ENCODE peak calls at places on chromosomes 11 and 22, in seven cellular contexts. H is A549, I is right lobe of liver, G is IMR-90, U is stomach, B is NB4, S is adrenal gland. J is an unnamed sample.

GRCh38 chr11:93169950-93170561 is 27.7 kb downstream of the SLC36A4 start:
- DNase-seq in G (peak; percentile 62), H (no peak), S (no peak), I (no peak), B (peak; percentile 17), U (no peak), J (peak; percentile 4)

GRCh38 chr11:128467610-128468041 is 119.7 kb downstream of the ETS1 start:
- DNase-seq in S (no peak), G (peak; percentile 100), B (no peak), I (no peak), H (peak; percentile 43), U (no peak), J (no peak)

GRCh38 chr11:121741316-121741715 is 288.5 kb upstream of the SORL1-AS1 start:
- DNase-seq in S (no peak), I (no peak), G (peak; percentile 32), B (no peak), U (no peak), H (no peak), J (no peak)

GRCh38 chr22:26579331-26579886 is 10.5 kb downstream of the TPST2 start:
- DNase-seq in G (no peak), I (no peak), H (no peak), B (peak; percentile 83), U (peak; percentile 35), S (no peak), J (peak; percentile 16)

GRCh38 chr11:61966673-61967176 is 709 bp downstream of the FTH1 start:
- DNase-seq in U (no peak), G (no peak), B (peak; percentile 61), I (peak; percentile 56), H (no peak), S (peak; percentile 47), J (peak; percentile 93)

GRCh38 chr11:12952094-12952493 is 57.0 kb upstream of the RASSF10 start:
- DNase-seq in G (no peak), B (no peak), U (no peak), S (no peak), H (no peak), I (no peak), J (no peak)

GRCh38 chr11:11605181-11605580 is 16.6 kb downstream of the GALNT18 start:
- DNase-seq in S (no peak), G (no peak), H (no peak), B (no peak), U (no peak), I (no peak), J (no peak)

GRCh38 chr11:61392991-61393595 is 706 bp downstream of the TMEM216 start:
- DNase-seq in G (peak; percentile 34), S (no peak), U (no peak), I (no peak), H (peak; percentile 35), B (peak; percentile 69), J (peak; percentile 50)

GRCh38 chr11:8080674-8081590 is at the start of gene TUB:
- DNase-seq in G (no peak), H (peak; percentile 65), I (no peak), S (no peak), U (peak; percentile 26), B (no peak), J (no peak)

GRCh38 chr11:117875397-117876048 is 935 bp downstream of the FXYD6 start:
- DNase-seq in S (peak; percentile 32), U (no peak), I (no peak), B (no peak), G (no peak), H (no peak), J (no peak)

GRCh38 chr11:63012450-63013238 is 3.0 kb downstream of the SLC22A8 start:
- DNase-seq in S (no peak), U (peak; percentile 44), I (no peak), B (no peak), G (no peak), H (no peak), J (no peak)

GRCh38 chr11:22392561-22392960 is 54.4 kb downstream of the SLC17A6 start:
- DNase-seq in H (no peak), B (no peak), S (no peak), U (no peak), I (no peak), G (no peak), J (no peak)

GRCh38 chr22:45237065-45237990 is 3.4 kb downstream of the KIAA0930 start:
- DNase-seq in I (peak; percentile 80), S (no peak), U (no peak), G (no peak), H (no peak), B (no peak), J (no peak)

GRCh38 chr11:43699879-43700278 is 19.3 kb downstream of the HSD17B12 start:
- DNase-seq in I (no peak), U (no peak), H (no peak), G (no peak), S (no peak), B (no peak), J (no peak)

GRCh38 chr11:100876826-100877545 is 189.9 kb downstream of the ARHGAP42 start:
- DNase-seq in U (no peak), I (no peak), B (no peak), G (peak; percentile 98), S (no peak), H (no peak), J (no peak)

DNA sequence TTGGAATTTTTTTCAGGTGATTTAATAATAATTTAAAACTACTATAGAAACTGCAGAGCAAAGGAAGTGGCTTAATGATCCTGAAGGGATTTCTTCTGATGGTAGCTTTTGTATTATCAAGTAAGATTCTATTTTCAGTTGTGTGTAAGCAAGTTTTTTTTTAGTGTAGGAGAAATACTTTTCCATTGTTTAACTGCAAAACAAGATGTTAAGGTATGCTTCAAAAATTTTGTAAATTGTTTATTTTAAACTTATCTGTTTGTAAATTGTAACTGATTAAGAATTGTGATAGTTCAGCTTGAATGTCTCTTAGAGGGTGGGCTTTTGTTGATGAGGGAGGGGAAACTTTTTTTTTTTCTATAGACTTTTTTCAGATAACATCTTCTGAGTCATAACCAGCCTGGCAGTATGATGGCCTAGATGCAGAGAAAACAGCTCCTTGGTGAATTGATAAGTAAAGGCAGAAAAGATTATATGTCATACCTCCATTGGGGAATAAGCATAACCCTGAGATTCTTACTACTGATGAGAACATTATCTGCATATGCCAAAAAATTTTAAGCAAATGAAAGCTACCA is 3.5 kb downstream of the MALAT1 start:
- DNase-seq in S (no peak), I (no peak), H (no peak), B (peak; percentile 51), U (no peak), G (peak; percentile 61), J (peak; percentile 82)
- TF ChIP-seq POLR2A in S (no peak), I (no peak), H (no peak), B (no peak), U (no peak), G (no peak), J (no peak)

DNA sequence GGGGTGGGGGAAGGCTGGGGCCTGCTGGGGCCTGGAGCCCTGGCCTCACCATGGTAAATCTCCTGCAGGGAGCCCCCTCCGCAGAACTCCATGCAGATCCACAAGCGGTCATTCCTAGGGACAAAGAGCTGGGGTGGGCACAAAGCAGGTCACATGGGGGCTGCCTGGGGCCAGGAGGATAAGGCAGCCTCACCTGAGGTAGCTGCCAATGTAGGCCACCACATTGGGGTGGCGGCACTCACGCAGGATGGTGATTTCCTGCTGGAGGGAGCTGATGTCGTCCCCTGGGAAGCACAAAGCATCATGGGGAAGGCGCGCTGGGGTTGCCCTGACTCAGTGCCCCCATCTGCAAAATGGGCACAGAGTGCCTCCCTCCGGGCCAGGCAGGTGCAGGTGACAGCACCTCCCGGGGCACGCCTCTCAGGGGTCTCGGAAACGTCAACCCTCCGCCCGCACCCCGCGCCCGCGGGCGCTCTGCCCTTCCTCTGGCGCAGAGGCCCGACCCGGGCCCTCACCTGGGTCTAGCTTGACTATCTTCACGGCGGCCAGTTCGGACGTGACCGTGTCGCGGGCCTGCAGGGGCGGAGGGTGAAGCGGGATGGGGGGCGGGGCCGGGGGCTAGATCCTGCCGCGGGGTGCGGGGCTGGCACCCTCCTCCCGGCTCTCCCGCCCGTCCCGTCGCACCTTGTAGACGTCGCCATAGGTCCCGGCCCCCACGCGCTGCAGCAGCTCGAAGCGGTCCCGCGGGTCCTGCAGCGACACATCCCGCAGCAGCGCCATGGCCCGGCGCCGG is 448 bp downstream of the MAP4K2 start:
- DNase-seq in S (no peak), U (no peak), B (no peak), I (no peak), G (no peak), H (no peak), J (peak; percentile 43)
- TF ChIP-seq POLR2A in S (no peak), U (no peak), B (no peak), I (no peak), G (no peak), H (peak; percentile 24), J (no peak)

GRCh38 chr11:32204751-32205150 is 113.9 kb downstream of the RCN1 start:
- DNase-seq in S (no peak), U (no peak), H (no peak), B (no peak), I (no peak), G (no peak), J (no peak)

GRCh38 chr11:32213223-32213622 is 122.3 kb downstream of the RCN1 start:
- DNase-seq in G (peak; percentile 74), H (no peak), B (peak; percentile 31), I (no peak), U (no peak), S (no peak), J (no peak)

GRCh38 chr11:32215157-32215556 is 124.3 kb downstream of the RCN1 start:
- DNase-seq in G (no peak), B (no peak), S (no peak), I (no peak), U (no peak), H (no peak), J (no peak)

GRCh38 chr11:32210601-32211000 is 119.7 kb downstream of the RCN1 start:
- DNase-seq in I (no peak), U (no peak), B (peak; percentile 44), G (peak; percentile 33), S (no peak), H (no peak), J (no peak)
- TF ChIP-seq POLR2A in I (no peak), U (no peak), B (no peak), G (no peak), S (no peak), H (no peak), J (no peak)

GRCh38 chr11:69665669-69666068 is 9.5 kb downstream of the LTO1 start:
- DNase-seq in I (no peak), G (no peak), H (no peak), B (no peak), U (no peak), S (peak; percentile 5), J (no peak)

GRCh38 chr11:69667619-69668604 is 7.2 kb downstream of the LTO1 start:
- DNase-seq in B (no peak), H (no peak), I (no peak), S (peak; percentile 81), U (no peak), G (no peak), J (no peak)

GRCh38 chr11:69664901-69665300 is 10.3 kb downstream of the LTO1 start:
- DNase-seq in B (no peak), I (peak; percentile 24), G (no peak), U (no peak), H (no peak), S (peak; percentile 5), J (no peak)

GRCh38 chr11:69666752-69667536 is 8.2 kb downstream of the LTO1 start:
- DNase-seq in I (no peak), B (no peak), S (peak; percentile 10), G (no peak), U (no peak), H (no peak), J (no peak)

DNA sequence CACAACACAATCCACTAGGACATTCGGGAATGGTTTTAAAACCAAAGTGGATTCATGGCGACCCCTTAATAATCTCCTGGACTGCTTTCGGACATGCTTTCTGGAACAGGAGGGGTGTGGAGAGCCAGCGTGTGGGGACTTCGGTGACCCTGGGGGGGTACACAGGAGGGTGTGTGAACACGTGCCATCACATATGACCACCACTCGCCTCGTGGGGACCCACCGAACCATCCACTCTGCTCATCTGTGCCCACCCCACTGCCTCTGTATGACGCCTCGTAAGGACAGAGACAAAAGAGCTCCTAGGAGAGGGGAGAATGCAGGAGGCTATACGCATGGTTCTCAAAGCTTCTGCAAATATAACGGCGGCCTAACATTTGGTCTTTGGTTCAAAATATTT is 8.9 kb downstream of the LTO1 start:
- DNase-seq in S (peak; percentile 7), H (no peak), I (no peak), B (no peak), U (no peak), G (no peak), J (no peak)
- TF ChIP-seq POLR2A in S (no peak), H (no peak), I (no peak), B (no peak), U (no peak), G (no peak), J (no peak)